ENCODE peak calls at places on chromosomes 3 and 15, in four cellular contexts. A is mesenchymal stem cell, Z is AG10803, N is BJ. L is an unnamed sample.
A peak's percentile ranks its signal among the peaks of the same experiment; 100 is the strongest.

GRCh38 chr3:78736863-78737262 is 1030.9 kb downstream of the ROBO1 start:
- DNase-seq in A (peak; percentile 59), Z (peak; percentile 16), N (no peak), L (no peak)

GRCh38 chr3:135456182-135456790 is 509.2 kb upstream of the PPP2R3A start:
- DNase-seq in A (no peak), Z (no peak), N (no peak), L (no peak)

GRCh38 chr3:155553800-155554199 is 191.1 kb downstream of the PLCH1 start:
- DNase-seq in A (no peak), Z (no peak), N (no peak), L (no peak)

GRCh38 chr3:39499651-39500273 is 32.3 kb downstream of the MOBP start:
- DNase-seq in A (no peak), Z (no peak), N (no peak), L (peak; percentile 17)

GRCh38 chr3:10988003-10988402 is 4.5 kb upstream of the SLC6A1 start:
- DNase-seq in A (no peak), Z (no peak), N (no peak), L (no peak)

GRCh38 chr3:23999012-23999641 is 54.0 kb downstream of the NR1D2 start:
- DNase-seq in A (peak; percentile 70), Z (peak; percentile 88), N (no peak), L (peak; percentile 46)

GRCh38 chr15:72796515-72797337 is 13.2 kb upstream of the ADPGK start:
- DNase-seq in A (peak; percentile 52), Z (peak; percentile 31), N (no peak), L (no peak)

GRCh38 chr15:101506491-101506890 is 17.0 kb upstream of the PCSK6 start:
- DNase-seq in A (no peak), Z (no peak), N (no peak), L (no peak)

GRCh38 chr3:58535531-58536500 is 1.2 kb downstream of the ACOX2 start:
- DNase-seq in A (no peak), Z (peak; percentile 23), N (no peak), L (no peak)

GRCh38 chr3:138936763-138937689 is 9.9 kb downstream of the FOXL2 start:
- DNase-seq in A (no peak), Z (no peak), N (no peak), L (no peak)

GRCh38 chr3:43372809-43373587 is 86.7 kb downstream of the SNRK start:
- DNase-seq in A (no peak), Z (no peak), N (no peak), L (no peak)

GRCh38 chr3:40332684-40333083 is 23.2 kb downstream of the EIF1B start:
- DNase-seq in A (no peak), Z (no peak), N (no peak), L (no peak)

GRCh38 chr15:58593870-58594269 is 155.6 kb downstream of the ADAM10 start:
- DNase-seq in A (no peak), Z (no peak), N (no peak), L (peak; percentile 69)

GRCh38 chr15:40938530-40938870 is 9.4 kb downstream of the DLL4 start:
- DNase-seq in A (no peak), Z (no peak), N (no peak), L (no peak)

GRCh38 chr15:70172124-70172523 is 74.4 kb upstream of the TLE3 start:
- DNase-seq in A (no peak), Z (no peak), N (no peak), L (no peak)

DNA sequence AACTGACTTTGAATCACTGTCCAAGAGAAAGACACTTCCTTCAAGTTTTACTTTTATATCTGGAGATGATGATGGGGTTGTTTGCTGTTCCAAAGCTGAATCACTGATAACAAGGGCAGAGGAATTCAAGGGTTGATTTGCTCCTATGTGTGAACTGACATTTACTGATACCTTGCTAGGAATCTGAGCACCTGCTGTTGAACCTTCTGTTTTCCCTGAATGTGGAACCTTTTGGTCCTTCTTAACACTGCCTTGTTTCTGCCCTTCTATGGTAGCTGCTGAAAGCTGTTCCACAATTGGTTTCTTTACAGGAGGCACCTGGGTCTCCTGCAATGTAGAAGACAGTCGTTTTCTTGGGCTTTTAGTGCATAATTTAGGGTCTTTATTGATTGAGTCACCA is 102.0 kb upstream of the NEDD4 start:
- DNase-seq in A (no peak), Z (no peak), N (no peak), L (no peak)
- H3K4me3 ChIP-seq in A (no peak overlapping the region), Z (no peak overlapping the region), N (no peak overlapping the region), L (no peak overlapping the region)

GRCh38 chr3:107208796-107209195 is 168.4 kb upstream of the CCDC54 start:
- DNase-seq in A (peak; percentile 77), Z (no peak), N (no peak), L (no peak)
- H3K4me3 ChIP-seq in A (peak overlapping the region; percentile 60), Z (no peak overlapping the region), N (no peak overlapping the region), L (no peak overlapping the region)

DNA sequence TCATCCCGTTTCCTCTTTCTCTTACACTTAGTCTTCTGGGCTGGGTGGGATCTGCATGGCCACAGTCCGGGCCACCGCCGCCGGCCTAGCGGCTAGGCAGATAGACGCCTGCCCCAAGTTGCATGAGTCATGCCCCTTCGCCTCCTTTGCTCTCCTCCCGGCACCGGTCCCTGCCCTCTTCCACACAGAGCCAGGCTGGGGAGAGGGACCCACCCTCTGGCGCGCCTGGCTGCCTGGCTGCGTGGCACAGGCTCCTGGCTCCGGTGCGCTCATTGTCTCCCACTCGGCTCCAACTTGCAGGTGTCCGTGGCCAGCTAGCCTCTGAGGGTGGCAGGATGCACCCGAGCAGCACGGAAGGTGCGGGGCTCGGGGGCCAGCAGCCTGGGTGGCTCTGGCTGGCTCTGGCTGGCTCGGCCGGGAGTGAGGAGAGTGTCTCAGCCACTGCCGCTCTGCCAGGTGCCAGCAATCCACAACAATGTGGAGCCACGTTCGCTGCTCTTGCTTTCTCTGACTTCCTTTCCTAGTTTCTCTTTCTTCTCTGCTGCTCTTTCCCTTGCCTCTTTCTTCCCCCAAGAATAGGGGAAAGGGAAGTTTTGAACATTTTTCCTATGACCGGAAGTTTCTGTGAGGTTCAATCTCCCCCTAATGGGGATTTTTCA is 22.4 kb upstream of the MTHFS start:
- DNase-seq in A (no peak), Z (no peak), N (no peak), L (no peak)
- H3K4me3 ChIP-seq in A (peak overlapping the region; percentile 40), Z (no peak overlapping the region), N (no peak overlapping the region), L (no peak overlapping the region)

GRCh38 chr15:98777426-98777825 is 129.1 kb downstream of the IGF1R start:
- DNase-seq in A (no peak), Z (no peak), N (no peak), L (no peak)
- H3K4me3 ChIP-seq in A (no peak overlapping the region), Z (no peak overlapping the region), N (no peak overlapping the region), L (no peak overlapping the region)

DNA sequence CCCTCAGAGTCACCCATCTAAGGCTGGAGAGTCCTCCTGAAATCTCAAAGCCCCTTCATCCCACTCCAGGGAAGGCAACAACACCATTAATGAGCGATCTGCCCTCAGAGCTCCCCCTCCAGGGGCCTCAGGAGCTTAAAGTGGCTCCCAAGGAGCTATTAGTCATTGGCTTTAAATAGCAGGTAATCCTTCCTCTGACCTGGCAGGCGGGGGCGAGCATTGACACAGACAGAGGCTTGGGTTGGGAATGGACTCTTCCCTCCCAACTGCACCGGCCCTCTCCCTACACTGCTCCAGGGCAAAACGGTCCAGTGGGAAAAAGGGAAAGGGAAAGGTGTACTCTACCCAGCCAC is 1.4 kb downstream of the MFGE8 start:
- DNase-seq in A (peak; percentile 54), Z (no peak), N (no peak), L (no peak)
- H3K4me3 ChIP-seq in A (peak overlapping the region; percentile 90), Z (peak overlapping the region; percentile 68), N (peak overlapping the region; percentile 75), L (peak overlapping the region; percentile 86)